ENCODE peak calls at places on chromosomes 5 and 9, in seven cellular contexts. H is progenitor cell of endocrine pancreas; U is endodermal cell; Y is stimulated activated CD8-positive, alpha-beta memory T cell treated with anti-CD3 and anti-CD28 coated beads, Interleukin-2, amount 100 ng/mL, for 1 hour; O is NB4; X is astrocyte of the cerebellum; D is ELR. C is an unnamed sample.

GRCh38 chr5:176662371-176663333 is 15.4 kb downstream of the TSPAN17 start:
- DNase-seq in H (no peak), U (no peak), Y (no peak), O (no peak), X (no peak), D (no peak), C (no peak)

GRCh38 chr5:31407921-31408714 is 123.8 kb downstream of the DROSHA start:
- DNase-seq in H (no peak), U (no peak), Y (no peak), O (no peak), X (no peak), D (peak), C (no peak)

GRCh38 chr9:130243015-130243881 is 22.3 kb upstream of the HMCN2 start:
- DNase-seq in H (peak), U (peak), Y (peak), O (peak), X (no peak), D (peak), C (peak)

GRCh38 chr9:76472925-76473324 is 13.9 kb downstream of the GCNT1 start:
- DNase-seq in H (no peak), U (no peak), Y (no peak), O (no peak), X (no peak), D (no peak), C (peak)

GRCh38 chr9:136135326-136136126 is 16.9 kb upstream of the TMEM250 start:
- DNase-seq in H (no peak), U (no peak), Y (no peak), O (no peak), X (no peak), D (no peak), C (no peak)

GRCh38 chr9:68775003-68775730 is 70.1 kb downstream of the PIP5K1B start:
- DNase-seq in H (no peak), U (no peak), Y (no peak), O (no peak), X (no peak), D (peak), C (no peak)

GRCh38 chr5:66255702-66256101 is 111.6 kb downstream of the SREK1 start:
- DNase-seq in H (no peak), U (no peak), Y (no peak), O (peak), X (no peak), D (no peak), C (no peak)

GRCh38 chr9:120928015-120928719 is 1.6 kb upstream of the TRAF1 start:
- DNase-seq in H (no peak), U (peak), Y (no peak), O (no peak), X (no peak), D (no peak), C (no peak)

GRCh38 chr5:169424279-169424955 is 123.5 kb upstream of the SLIT3 start:
- DNase-seq in H (no peak), U (no peak), Y (no peak), O (no peak), X (no peak), D (no peak), C (no peak)